ENCODE peak calls at places on chromosomes 12 and 14, in six cellular contexts. G is aorta, O is thoracic aorta, P is neural progenitor cell, J is psoas muscle, Z is heart right ventricle. N is an unnamed sample.

GRCh38 chr12:24695657-24696329 is 253.1 kb downstream of the BCAT1 start:
- DNase-seq in Z (no peak), O (no peak), G (no peak), J (no peak), P (no peak), N (no peak)

GRCh38 chr14:54487771-54488170 is 1.0 kb downstream of the GMFB start:
- DNase-seq in Z (no peak), J (no peak), G (no peak), O (no peak), P (peak; percentile 20), N (no peak)

GRCh38 chr12:122030427-122030825 is 8.7 kb downstream of the BCL7A start:
- DNase-seq in O (no peak), J (no peak), G (no peak), Z (no peak), P (no peak), N (no peak)

GRCh38 chr14:35949933-35950332 is 123.8 kb downstream of the BRMS1L start:
- DNase-seq in O (no peak), G (no peak), Z (no peak), J (no peak), P (peak; percentile 62), N (no peak)

GRCh38 chr12:52965337-52965731 is 16.4 kb downstream of the KRT18 start:
- DNase-seq in Z (no peak), O (no peak), G (peak; percentile 79), P (peak; percentile 58), J (no peak), N (no peak)

GRCh38 chr14:78697341-78697740 is 527.2 kb downstream of the NRXN3 start:
- DNase-seq in Z (no peak), G (no peak), O (no peak), J (no peak), P (peak; percentile 31), N (no peak)

GRCh38 chr14:50821471-50822464 is 9.2 kb downstream of the NIN start:
- DNase-seq in J (peak; percentile 54), O (no peak), P (no peak), Z (peak; percentile 36), G (no peak), N (no peak)

GRCh38 chr12:11896530-11896929 is 174.2 kb upstream of the BCL2L14 start:
- DNase-seq in O (no peak), Z (no peak), P (no peak), J (no peak), G (no peak), N (no peak)

GRCh38 chr14:76348898-76349297 is 27.0 kb upstream of the ESRRB start:
- DNase-seq in Z (peak; percentile 27), J (peak; percentile 71), G (peak; percentile 81), P (peak; percentile 60), O (no peak), N (no peak)

GRCh38 chr14:86221755-86222154 is 691.8 kb downstream of the FLRT2 start:
- DNase-seq in G (no peak), Z (no peak), J (no peak), O (no peak), P (peak; percentile 2), N (no peak)

GRCh38 chr14:61260939-61261776 is 20.0 kb downstream of the TMEM30B start:
- DNase-seq in G (no peak), P (no peak), O (no peak), Z (no peak), J (no peak), N (no peak)

GRCh38 chr14:95533822-95534221 is 1.0 kb upstream of the GLRX5 start:
- DNase-seq in Z (no peak), P (peak; percentile 37), G (no peak), O (no peak), J (peak; percentile 66), N (no peak)

GRCh38 chr12:117874842-117875434 is 93.9 kb downstream of the KSR2 start:
- DNase-seq in Z (peak; percentile 68), J (peak; percentile 77), O (no peak), G (peak; percentile 90), P (peak; percentile 83), N (no peak)

GRCh38 chr12:31756977-31757420 is 28.2 kb upstream of the AMN1 start:
- DNase-seq in G (no peak), P (no peak), J (no peak), O (no peak), Z (no peak), N (no peak)

GRCh38 chr14:65101631-65102440 is 481 bp downstream of the MAX start:
- DNase-seq in G (peak; percentile 82), Z (peak; percentile 31), O (no peak), J (peak; percentile 66), P (peak; percentile 65), N (no peak)

GRCh38 chr14:31787377-31787776 is 226.2 kb downstream of the NUBPL start:
- DNase-seq in J (no peak), P (no peak), G (no peak), O (no peak), Z (no peak), N (no peak)

GRCh38 chr14:36340276-36340890 is 19.9 kb upstream of the MBIP start:
- DNase-seq in O (no peak), G (no peak), J (no peak), P (no peak), Z (no peak), N (no peak)

GRCh38 chr12:124648710-124649384 is 81.4 kb upstream of the NCOR2 start:
- DNase-seq in O (no peak), Z (no peak), G (no peak), P (no peak), J (no peak), N (no peak)

GRCh38 chr12:124653169-124653931 is 85.9 kb upstream of the NCOR2 start:
- DNase-seq in O (no peak), J (peak; percentile 70), G (no peak), P (no peak), Z (no peak), N (no peak)

GRCh38 chr12:124651508-124652273 is 84.3 kb upstream of the NCOR2 start:
- DNase-seq in P (no peak), O (no peak), J (peak; percentile 81), G (no peak), Z (no peak), N (no peak)

GRCh38 chr12:124652661-124653060 is 85.2 kb upstream of the NCOR2 start:
- DNase-seq in O (no peak), Z (no peak), P (no peak), G (no peak), J (no peak), N (no peak)

GRCh38 chr12:124650912-124651311 is 83.5 kb upstream of the NCOR2 start:
- DNase-seq in J (peak; percentile 69), Z (no peak), P (no peak), O (no peak), G (no peak), N (no peak)
- H3K36me3 ChIP-seq in J (no peaks in the 10 kb centered on the region), Z (no peaks in the 10 kb centered on the region), P (no peaks in the 10 kb centered on the region), O (no peaks in the 10 kb centered on the region), G (no peaks in the 10 kb centered on the region), N (no peaks in the 10 kb centered on the region)

DNA sequence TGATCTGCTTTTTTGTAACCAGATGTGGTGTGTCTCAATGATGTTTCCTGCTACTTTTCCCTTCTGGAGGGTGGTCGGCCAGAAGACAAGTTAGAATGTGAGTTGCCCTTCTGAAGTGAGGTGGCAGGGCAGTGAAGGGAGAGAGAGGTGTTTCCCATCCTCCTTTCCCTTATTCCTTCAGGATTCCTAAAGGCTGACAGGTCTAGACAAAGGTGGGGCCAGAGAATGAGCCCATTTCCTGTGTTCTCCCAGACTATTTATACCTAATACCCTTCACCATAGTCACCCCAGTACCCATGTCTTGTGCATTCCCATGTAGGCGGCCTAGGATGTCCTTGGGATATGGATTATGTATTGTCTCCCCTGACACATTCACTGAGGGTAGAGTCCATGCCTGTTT is 7.0 kb downstream of the DGKA start:
- DNase-seq in J (no peak), P (no peak), Z (no peak), G (no peak), O (no peak), N (no peak)
- H3K36me3 ChIP-seq in J (no peaks in the 10 kb centered on the region), P (no peaks in the 10 kb centered on the region), Z (peaks cover 56% of the 10 kb centered on the region), G (peaks cover 4% of the 10 kb centered on the region), O (peaks cover 3% of the 10 kb centered on the region), N (peaks cover 20% of the 10 kb centered on the region)

GRCh38 chr14:21229821-21230220 is 39.4 kb downstream of the HNRNPC start:
- DNase-seq in G (no peak), P (no peak), Z (no peak), O (no peak), J (no peak), N (no peak)
- H3K36me3 ChIP-seq in G (peaks cover 5% of the 10 kb centered on the region), P (peaks cover 64% of the 10 kb centered on the region), Z (peaks cover 100% of the 10 kb centered on the region), O (peaks cover 22% of the 10 kb centered on the region), J (peaks cover 6% of the 10 kb centered on the region), N (peaks cover 81% of the 10 kb centered on the region)

GRCh38 chr12:75550906-75551305 is 39.5 kb upstream of the KRR1 start:
- DNase-seq in G (no peak), O (no peak), P (no peak), J (no peak), Z (no peak), N (no peak)

GRCh38 chr12:75550401-75550851 is 39.0 kb upstream of the KRR1 start:
- DNase-seq in J (no peak), P (no peak), O (no peak), Z (peak; percentile 21), G (no peak), N (no peak)

GRCh38 chr12:75551477-75551876 is 40.1 kb upstream of the KRR1 start:
- DNase-seq in Z (no peak), P (no peak), J (no peak), O (no peak), G (no peak), N (no peak)

GRCh38 chr12:75548879-75549278 is 37.5 kb upstream of the KRR1 start:
- DNase-seq in G (no peak), P (no peak), O (no peak), J (no peak), Z (no peak), N (no peak)

GRCh38 chr12:75549989-75550388 is 38.6 kb upstream of the KRR1 start:
- DNase-seq in O (no peak), Z (no peak), P (no peak), J (no peak), G (no peak), N (no peak)
- H3K36me3 ChIP-seq in O (no peaks in the 10 kb centered on the region), Z (no peaks in the 10 kb centered on the region), P (no peaks in the 10 kb centered on the region), J (no peaks in the 10 kb centered on the region), G (no peaks in the 10 kb centered on the region), N (no peaks in the 10 kb centered on the region)

GRCh38 chr12:4555804-4556203 is 6.2 kb upstream of the DYRK4 start:
- DNase-seq in Z (no peak), P (no peak), J (no peak), G (no peak), O (no peak), N (no peak)
- H3K36me3 ChIP-seq in Z (peaks cover 13% of the 10 kb centered on the region), P (peaks cover 12% of the 10 kb centered on the region), J (no peaks in the 10 kb centered on the region), G (no peaks in the 10 kb centered on the region), O (no peaks in the 10 kb centered on the region), N (no peaks in the 10 kb centered on the region)

GRCh38 chr14:105436402-105436801 is 16.8 kb downstream of the MTA1 start:
- DNase-seq in G (no peak), Z (no peak), P (no peak), J (no peak), O (no peak), N (no peak)
- H3K36me3 ChIP-seq in G (no peaks in the 10 kb centered on the region), Z (peaks cover 38% of the 10 kb centered on the region), P (no peaks in the 10 kb centered on the region), J (no peaks in the 10 kb centered on the region), O (no peaks in the 10 kb centered on the region), N (no peaks in the 10 kb centered on the region)